ENCODE peak calls at places on chromosomes 4 and X, in ten cellular contexts. One of them, this sample, is unnamed. For H3K27me3, the result is how much of the 10 kb centered on the place peaks cover.

GRCh38 chrX:32877592-32877991 is 333.8 kb downstream of the DMD start:
- DNase-seq in tibial artery: no peak
- DNase-seq in GM12878: no peak
- DNase-seq in left ventricle myocardium inferior: no peak
- DNase-seq in CD4-positive, alpha-beta T cell: no peak
- DNase-seq in pancreas: no peak
- DNase-seq in astrocyte: peak
- DNase-seq in IMR-90: peak
- DNase-seq in HL-60: no peak
- DNase-seq in WERI-Rb-1: no peak
- DNase-seq in this sample: no peak

GRCh38 chrX:45803383-45803921 is 602.8 kb upstream of the DIPK2B start:
- DNase-seq in tibial artery: no peak
- DNase-seq in GM12878: no peak
- DNase-seq in left ventricle myocardium inferior: no peak
- DNase-seq in CD4-positive, alpha-beta T cell: no peak
- DNase-seq in pancreas: no peak
- DNase-seq in astrocyte: peak
- DNase-seq in IMR-90: peak
- DNase-seq in HL-60: peak
- DNase-seq in WERI-Rb-1: no peak
- DNase-seq in this sample: peak

GRCh38 chr4:176441594-176441993 is 121.8 kb downstream of the SPCS3 start:
- DNase-seq in tibial artery: no peak
- DNase-seq in GM12878: no peak
- DNase-seq in left ventricle myocardium inferior: no peak
- DNase-seq in CD4-positive, alpha-beta T cell: no peak
- DNase-seq in pancreas: no peak
- DNase-seq in astrocyte: no peak
- DNase-seq in IMR-90: no peak
- DNase-seq in HL-60: no peak
- DNase-seq in WERI-Rb-1: no peak
- DNase-seq in this sample: no peak

GRCh38 chr4:114012749-114013148 is 33.3 kb upstream of the ARSJ start:
- DNase-seq in tibial artery: no peak
- DNase-seq in GM12878: no peak
- DNase-seq in left ventricle myocardium inferior: no peak
- DNase-seq in CD4-positive, alpha-beta T cell: no peak
- DNase-seq in pancreas: no peak
- DNase-seq in astrocyte: no peak
- DNase-seq in IMR-90: no peak
- DNase-seq in HL-60: no peak
- DNase-seq in WERI-Rb-1: no peak
- DNase-seq in this sample: no peak

GRCh38 chrX:1581132-1581531 is 10.3 kb upstream of the AKAP17A start:
- DNase-seq in tibial artery: no peak
- DNase-seq in GM12878: no peak
- DNase-seq in left ventricle myocardium inferior: no peak
- DNase-seq in CD4-positive, alpha-beta T cell: peak
- DNase-seq in pancreas: no peak
- DNase-seq in astrocyte: no peak
- DNase-seq in IMR-90: no peak
- DNase-seq in HL-60: peak
- DNase-seq in WERI-Rb-1: peak
- DNase-seq in this sample: peak

GRCh38 chr4:17490575-17491059 is 21.3 kb downstream of the QDPR start:
- DNase-seq in tibial artery: no peak
- DNase-seq in GM12878: no peak
- DNase-seq in left ventricle myocardium inferior: no peak
- DNase-seq in CD4-positive, alpha-beta T cell: no peak
- DNase-seq in pancreas: no peak
- DNase-seq in astrocyte: no peak
- DNase-seq in IMR-90: no peak
- DNase-seq in HL-60: no peak
- DNase-seq in WERI-Rb-1: no peak
- DNase-seq in this sample: no peak

GRCh38 chr4:1408418-1408817 is 2.2 kb upstream of the NKX1-1 start:
- DNase-seq in tibial artery: no peak
- DNase-seq in GM12878: no peak
- DNase-seq in left ventricle myocardium inferior: no peak
- DNase-seq in CD4-positive, alpha-beta T cell: no peak
- DNase-seq in pancreas: no peak
- DNase-seq in astrocyte: no peak
- DNase-seq in IMR-90: no peak
- DNase-seq in HL-60: no peak
- DNase-seq in WERI-Rb-1: peak
- DNase-seq in this sample: no peak

GRCh38 chrX:149037301-149037700 is 467.8 kb downstream of the IDS start:
- DNase-seq in tibial artery: no peak
- DNase-seq in GM12878: no peak
- DNase-seq in left ventricle myocardium inferior: no peak
- DNase-seq in CD4-positive, alpha-beta T cell: no peak
- DNase-seq in pancreas: no peak
- DNase-seq in astrocyte: no peak
- DNase-seq in IMR-90: no peak
- DNase-seq in HL-60: no peak
- DNase-seq in WERI-Rb-1: no peak
- DNase-seq in this sample: no peak

GRCh38 chr4:173261052-173261451 is 73.1 kb downstream of the HMGB2 start:
- DNase-seq in tibial artery: no peak
- DNase-seq in GM12878: no peak
- DNase-seq in left ventricle myocardium inferior: no peak
- DNase-seq in CD4-positive, alpha-beta T cell: no peak
- DNase-seq in pancreas: no peak
- DNase-seq in astrocyte: no peak
- DNase-seq in IMR-90: no peak
- DNase-seq in HL-60: no peak
- DNase-seq in WERI-Rb-1: no peak
- DNase-seq in this sample: no peak

GRCh38 chr4:5969336-5969735 is 48.9 kb downstream of the C4orf50 start:
- DNase-seq in tibial artery: peak
- DNase-seq in GM12878: no peak
- DNase-seq in left ventricle myocardium inferior: no peak
- DNase-seq in CD4-positive, alpha-beta T cell: no peak
- DNase-seq in pancreas: no peak
- DNase-seq in astrocyte: no peak
- DNase-seq in IMR-90: no peak
- DNase-seq in HL-60: no peak
- DNase-seq in WERI-Rb-1: no peak
- DNase-seq in this sample: no peak

GRCh38 chrX:41779058-41779564 is 55.1 kb downstream of the GPR82 start:
- DNase-seq in tibial artery: no peak
- DNase-seq in GM12878: no peak
- DNase-seq in left ventricle myocardium inferior: no peak
- DNase-seq in CD4-positive, alpha-beta T cell: no peak
- DNase-seq in pancreas: no peak
- DNase-seq in astrocyte: peak
- DNase-seq in IMR-90: peak
- DNase-seq in HL-60: no peak
- DNase-seq in WERI-Rb-1: no peak
- DNase-seq in this sample: peak

GRCh38 chr4:54659213-54660144 is 1.7 kb downstream of the KIT start:
- DNase-seq in tibial artery: no peak
- DNase-seq in GM12878: no peak
- DNase-seq in left ventricle myocardium inferior: no peak
- DNase-seq in CD4-positive, alpha-beta T cell: no peak
- DNase-seq in pancreas: no peak
- DNase-seq in astrocyte: no peak
- DNase-seq in IMR-90: peak
- DNase-seq in HL-60: peak
- DNase-seq in WERI-Rb-1: no peak
- DNase-seq in this sample: peak

GRCh38 chr4:146640021-146640425 is 1.3 kb downstream of the POU4F2 start:
- DNase-seq in tibial artery: no peak
- DNase-seq in GM12878: no peak
- DNase-seq in left ventricle myocardium inferior: no peak
- DNase-seq in CD4-positive, alpha-beta T cell: no peak
- DNase-seq in pancreas: peak
- DNase-seq in astrocyte: no peak
- DNase-seq in IMR-90: no peak
- DNase-seq in HL-60: no peak
- DNase-seq in WERI-Rb-1: no peak
- DNase-seq in this sample: no peak

GRCh38 chr4:146638801-146639351 is at the start of gene POU4F2:
- DNase-seq in tibial artery: no peak
- DNase-seq in GM12878: no peak
- DNase-seq in left ventricle myocardium inferior: no peak
- DNase-seq in CD4-positive, alpha-beta T cell: no peak
- DNase-seq in pancreas: peak
- DNase-seq in astrocyte: peak
- DNase-seq in IMR-90: no peak
- DNase-seq in HL-60: no peak
- DNase-seq in WERI-Rb-1: peak
- DNase-seq in this sample: peak

GRCh38 chr4:146641762-146642161 is 3.1 kb downstream of the POU4F2 start:
- DNase-seq in tibial artery: no peak
- DNase-seq in GM12878: no peak
- DNase-seq in left ventricle myocardium inferior: no peak
- DNase-seq in CD4-positive, alpha-beta T cell: no peak
- DNase-seq in pancreas: no peak
- DNase-seq in astrocyte: no peak
- DNase-seq in IMR-90: no peak
- DNase-seq in HL-60: no peak
- DNase-seq in WERI-Rb-1: no peak
- DNase-seq in this sample: no peak

GRCh38 chr4:146639414-146639814 is 721 bp downstream of the POU4F2 start:
- DNase-seq in tibial artery: no peak
- DNase-seq in GM12878: no peak
- DNase-seq in left ventricle myocardium inferior: no peak
- DNase-seq in CD4-positive, alpha-beta T cell: no peak
- DNase-seq in pancreas: no peak
- DNase-seq in astrocyte: no peak
- DNase-seq in IMR-90: no peak
- DNase-seq in HL-60: no peak
- DNase-seq in WERI-Rb-1: no peak
- DNase-seq in this sample: no peak

DNA sequence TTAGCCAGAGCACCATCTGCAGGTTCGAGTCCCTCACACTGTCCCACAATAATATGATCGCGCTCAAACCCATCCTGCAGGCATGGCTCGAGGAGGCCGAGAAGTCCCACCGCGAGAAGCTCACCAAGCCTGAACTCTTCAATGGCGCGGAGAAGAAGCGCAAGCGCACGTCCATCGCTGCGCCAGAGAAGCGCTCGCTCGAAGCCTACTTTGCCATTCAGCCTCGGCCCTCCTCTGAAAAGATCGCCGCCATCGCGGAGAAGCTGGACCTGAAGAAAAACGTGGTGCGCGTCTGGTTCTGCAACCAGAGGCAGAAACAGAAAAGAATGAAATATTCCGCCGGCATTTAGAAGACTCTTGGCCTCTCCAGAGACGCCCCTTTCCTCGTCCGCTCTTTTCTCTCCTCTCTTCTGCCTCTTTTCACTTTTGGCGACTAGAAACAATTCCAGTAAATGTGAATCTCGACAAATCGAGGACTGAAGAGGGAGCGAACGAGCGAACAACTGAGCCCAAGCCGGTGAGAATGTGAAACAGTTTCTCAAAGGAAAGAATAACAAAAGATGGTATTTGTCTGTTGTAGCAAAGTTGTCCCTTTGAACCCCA is 1.9 kb downstream of the POU4F2 start:
- DNase-seq in tibial artery: no peak
- DNase-seq in GM12878: no peak
- DNase-seq in left ventricle myocardium inferior: no peak
- DNase-seq in CD4-positive, alpha-beta T cell: no peak
- DNase-seq in pancreas: peak
- DNase-seq in astrocyte: no peak
- DNase-seq in IMR-90: no peak
- DNase-seq in HL-60: no peak
- DNase-seq in WERI-Rb-1: no peak
- DNase-seq in this sample: no peak
- H3K27me3 ChIP-seq in tibial artery: under half
- H3K27me3 ChIP-seq in GM12878: under half
- H3K27me3 ChIP-seq in left ventricle myocardium inferior: half or more
- H3K27me3 ChIP-seq in CD4-positive, alpha-beta T cell: half or more
- H3K27me3 ChIP-seq in pancreas: under half
- H3K27me3 ChIP-seq in astrocyte: half or more
- H3K27me3 ChIP-seq in IMR-90: under half
- H3K27me3 ChIP-seq in HL-60: half or more
- H3K27me3 ChIP-seq in WERI-Rb-1: under half
- H3K27me3 ChIP-seq in this sample: half or more

DNA sequence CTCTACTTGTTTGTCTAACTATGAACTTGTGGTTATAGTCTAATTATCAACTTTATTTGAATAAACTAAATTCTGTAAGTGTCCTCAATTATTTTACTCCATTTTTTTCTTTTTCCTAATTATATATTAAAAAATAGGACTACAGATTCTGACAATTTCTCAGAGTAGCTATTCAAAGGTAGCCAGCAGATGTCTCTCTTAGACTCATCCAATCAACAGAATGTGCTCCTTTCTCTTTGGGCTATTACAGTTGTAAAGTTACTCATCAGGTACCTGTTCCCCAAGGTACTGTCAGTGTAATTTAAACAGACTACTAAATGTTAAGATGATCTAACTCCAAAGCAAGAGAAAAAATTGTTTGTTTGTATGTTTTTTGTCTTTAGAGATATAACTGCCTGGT is 248.6 kb downstream of the PCDH18 start:
- DNase-seq in tibial artery: no peak
- DNase-seq in GM12878: no peak
- DNase-seq in left ventricle myocardium inferior: no peak
- DNase-seq in CD4-positive, alpha-beta T cell: no peak
- DNase-seq in pancreas: no peak
- DNase-seq in astrocyte: peak
- DNase-seq in IMR-90: peak
- DNase-seq in HL-60: no peak
- DNase-seq in WERI-Rb-1: no peak
- DNase-seq in this sample: peak
- TF ChIP-seq CTCF in tibial artery: peak
- TF ChIP-seq CTCF in GM12878: no peak
- TF ChIP-seq CTCF in left ventricle myocardium inferior: peak
- TF ChIP-seq CTCF in CD4-positive, alpha-beta T cell: no peak
- TF ChIP-seq CTCF in pancreas: no peak
- TF ChIP-seq CTCF in astrocyte: peak
- TF ChIP-seq CTCF in IMR-90: peak
- TF ChIP-seq CTCF in HL-60: no peak
- TF ChIP-seq CTCF in WERI-Rb-1: peak
- TF ChIP-seq CTCF in this sample: peak

DNA sequence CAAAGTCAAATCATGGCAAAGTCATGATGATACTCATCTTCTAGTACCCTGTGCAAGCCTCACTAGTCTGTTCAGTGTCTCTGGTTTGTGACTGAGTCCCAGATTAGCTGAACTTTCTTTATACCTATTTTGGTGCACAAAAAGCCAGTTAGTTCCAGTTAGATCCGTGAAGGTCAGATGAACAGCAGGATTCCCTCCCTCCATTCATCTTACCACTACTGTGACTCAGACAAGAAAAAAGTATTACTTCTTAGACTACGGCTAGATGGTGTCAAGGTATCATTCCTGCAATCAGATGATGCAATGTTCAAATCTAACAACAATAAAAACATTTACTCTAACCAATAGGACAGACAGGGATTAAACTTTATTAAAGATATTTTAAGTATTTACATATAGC is 30.4 kb downstream of the ARHGEF6 start:
- DNase-seq in tibial artery: no peak
- DNase-seq in GM12878: no peak
- DNase-seq in left ventricle myocardium inferior: no peak
- DNase-seq in CD4-positive, alpha-beta T cell: no peak
- DNase-seq in pancreas: no peak
- DNase-seq in astrocyte: peak
- DNase-seq in IMR-90: no peak
- DNase-seq in HL-60: no peak
- DNase-seq in WERI-Rb-1: no peak
- DNase-seq in this sample: no peak
- H3K27me3 ChIP-seq in tibial artery: under half
- H3K27me3 ChIP-seq in GM12878: under half
- H3K27me3 ChIP-seq in left ventricle myocardium inferior: under half
- H3K27me3 ChIP-seq in CD4-positive, alpha-beta T cell: under half
- H3K27me3 ChIP-seq in pancreas: under half
- H3K27me3 ChIP-seq in astrocyte: under half
- H3K27me3 ChIP-seq in IMR-90: under half
- H3K27me3 ChIP-seq in HL-60: under half
- H3K27me3 ChIP-seq in WERI-Rb-1: under half
- H3K27me3 ChIP-seq in this sample: under half

GRCh38 chrX:129798888-129799287 is 19.1 kb downstream of the SASH3 start:
- DNase-seq in tibial artery: no peak
- DNase-seq in GM12878: no peak
- DNase-seq in left ventricle myocardium inferior: no peak
- DNase-seq in CD4-positive, alpha-beta T cell: no peak
- DNase-seq in pancreas: no peak
- DNase-seq in astrocyte: no peak
- DNase-seq in IMR-90: no peak
- DNase-seq in HL-60: no peak
- DNase-seq in WERI-Rb-1: no peak
- DNase-seq in this sample: no peak
- TF ChIP-seq CTCF in tibial artery: no peak
- TF ChIP-seq CTCF in GM12878: no peak
- TF ChIP-seq CTCF in left ventricle myocardium inferior: no peak
- TF ChIP-seq CTCF in CD4-positive, alpha-beta T cell: no peak
- TF ChIP-seq CTCF in pancreas: no peak
- TF ChIP-seq CTCF in astrocyte: no peak
- TF ChIP-seq CTCF in IMR-90: no peak
- TF ChIP-seq CTCF in HL-60: no peak
- TF ChIP-seq CTCF in WERI-Rb-1: no peak
- TF ChIP-seq CTCF in this sample: no peak